ENCODE peak calls at places on chromosomes 3 and 15, in seven cellular contexts. R, G, W, I, M, L and X are unnamed samples.

GRCh38 chr15:32677238-32677750 is 35.8 kb downstream of the SCG5 start:
- ATAC-seq in G (no peak), M (no peak), I (no peak), R (no peak), W (no peak), L (no peak), X (no peak)

GRCh38 chr3:52090131-52090548 is 33.8 kb upstream of the DUSP7 start:
- ATAC-seq in L (no peak), W (no peak), G (no peak), R (peak; percentile 63), M (no peak), I (peak; percentile 22), X (no peak)

GRCh38 chr3:10116928-10117327 is 1.5 kb downstream of the BRK1 start:
- ATAC-seq in M (no peak), L (no peak), R (no peak), I (no peak), W (no peak), G (no peak), X (no peak)

GRCh38 chr3:156728267-156728985 is 54.0 kb downstream of the TIPARP start:
- ATAC-seq in R (no peak), M (no peak), W (peak; percentile 28), L (no peak), I (no peak), G (no peak), X (no peak)

GRCh38 chr3:122394173-122394572 is 10.2 kb downstream of the FAM162A start:
- ATAC-seq in G (no peak), R (no peak), W (no peak), L (no peak), I (no peak), M (no peak), X (no peak)

GRCh38 chr3:2839886-2840285 is 270.3 kb downstream of the IL5RA start:
- ATAC-seq in M (no peak), R (peak; percentile 89), W (no peak), G (no peak), L (no peak), I (peak; percentile 38), X (no peak)

GRCh38 chr3:25582242-25582641 is 82.5 kb downstream of the TOP2B start:
- ATAC-seq in L (no peak), I (no peak), W (no peak), G (no peak), M (no peak), R (no peak), X (no peak)

GRCh38 chr15:34791701-34792100 is 3.6 kb downstream of the ACTC1 start:
- ATAC-seq in G (no peak), M (no peak), R (no peak), L (no peak), W (no peak), I (no peak), X (no peak)